ENCODE peak calls at places on chromosomes 5 and 9, in four cellular contexts. T, Z, Y and D are unnamed samples.

GRCh38 chr5:59460368-59461153 is 433.0 kb downstream of the PDE4D start:
- DNase-seq in T (no peak), Z (no peak), Y (no peak), D (no peak)

GRCh38 chr5:76083555-76084495 is 642 bp downstream of the SV2C start:
- DNase-seq in T (no peak), Z (no peak), Y (no peak), D (no peak)

GRCh38 chr9:93088656-93089015 is 7.4 kb upstream of the CARD19 start:
- DNase-seq in T (no peak), Z (no peak), Y (no peak), D (no peak)

GRCh38 chr5:178286226-178287090 is 53.9 kb upstream of the PHYKPL start:
- DNase-seq in T (no peak), Z (no peak), Y (no peak), D (no peak)

GRCh38 chr5:151042453-151043093 is 22.2 kb downstream of the GPX3 start:
- DNase-seq in T (no peak), Z (no peak), Y (no peak), D (no peak)

GRCh38 chr5:151212361-151212899 is 11.5 kb downstream of the CCDC69 start:
- DNase-seq in T (no peak), Z (no peak), Y (no peak), D (no peak)

GRCh38 chr9:29969408-29969807 is 2396.1 kb upstream of the C9orf72 start:
- DNase-seq in T (no peak), Z (no peak), Y (no peak), D (no peak)

GRCh38 chr5:12865529-12865928 is 961.3 kb upstream of the CTNND2 start:
- DNase-seq in T (no peak), Z (no peak), Y (no peak), D (no peak)

GRCh38 chr5:108432024-108432423 is 50.1 kb upstream of the FBXL17 start:
- DNase-seq in T (peak; percentile 42), Z (no peak), Y (no peak), D (no peak)

GRCh38 chr9:127903557-127904475 is 4.4 kb upstream of the ST6GALNAC6 start:
- DNase-seq in T (no peak), Z (peak; percentile 33), Y (no peak), D (no peak)

GRCh38 chr5:73938280-73938937 is 312.4 kb downstream of the ARHGEF28 start:
- DNase-seq in T (peak; percentile 94), Z (no peak), Y (peak; percentile 95), D (no peak)

GRCh38 chr5:170483701-170484458 is 19.9 kb upstream of the KCNIP1 start:
- DNase-seq in T (peak; percentile 46), Z (no peak), Y (peak; percentile 70), D (no peak)

GRCh38 chr5:96067251-96067650 is 105.6 kb upstream of the ELL2 start:
- DNase-seq in T (peak; percentile 25), Z (no peak), Y (peak; percentile 53), D (no peak)

GRCh38 chr5:158845941-158846340 is 253.8 kb downstream of the EBF1 start:
- DNase-seq in T (no peak), Z (no peak), Y (no peak), D (no peak)

GRCh38 chr5:96199713-96200183 is 233.3 kb downstream of the PCSK1 start:
- DNase-seq in T (no peak), Z (no peak), Y (no peak), D (no peak)

GRCh38 chr5:16666861-16667481 is 50.2 kb upstream of the RETREG1 start:
- DNase-seq in T (no peak), Z (no peak), Y (no peak), D (no peak)

GRCh38 chr5:132883261-132883834 is 9.9 kb downstream of the LEAP2 start:
- DNase-seq in T (peak; percentile 74), Z (peak; percentile 6), Y (peak; percentile 69), D (no peak)

GRCh38 chr9:88523056-88523455 is 11.9 kb upstream of the NXNL2 start:
- DNase-seq in T (peak; percentile 72), Z (no peak), Y (peak; percentile 50), D (no peak)

GRCh38 chr5:168047043-168047668 is 244.3 kb upstream of the WWC1 start:
- DNase-seq in T (peak; percentile 51), Z (no peak), Y (peak; percentile 88), D (no peak)

GRCh38 chr9:18184034-18184800 is 289.7 kb upstream of the ADAMTSL1 start:
- DNase-seq in T (no peak), Z (no peak), Y (no peak), D (no peak)

GRCh38 chr9:107312651-107313050 is 29.6 kb downstream of the RAD23B start:
- DNase-seq in T (peak; percentile 23), Z (no peak), Y (no peak), D (no peak)

GRCh38 chr5:16654647-16655334 is 38.0 kb upstream of the RETREG1 start:
- DNase-seq in T (no peak), Z (no peak), Y (no peak), D (no peak)

GRCh38 chr5:73305386-73305785 is 132.4 kb downstream of the TMEM174 start:
- DNase-seq in T (no peak), Z (no peak), Y (no peak), D (no peak)

GRCh38 chr9:79939819-79940218 is 368.1 kb downstream of the TLE4 start:
- DNase-seq in T (no peak), Z (no peak), Y (no peak), D (no peak)

GRCh38 chr5:179303801-179304200 is 41.5 kb downstream of the ADAMTS2 start:
- DNase-seq in T (no peak), Z (no peak), Y (no peak), D (no peak)

GRCh38 chr9:98805506-98806272 is 1.8 kb upstream of the GALNT12 start:
- DNase-seq in T (peak; percentile 90), Z (no peak), Y (peak; percentile 59), D (no peak)